ENCODE peak calls at places on chromosomes 5 and 9, in eight cellular contexts. O is left lung, G is stomach, H is body of pancreas, I is Peyer's patch, P is neural progenitor cell, Z is IMR-90, V is tibial artery. D is an unnamed sample.

GRCh38 chr5:151156732-151157402 is 712 bp downstream of the ANXA6 start:
- DNase-seq in O (no peak), G (no peak), H (peak), I (peak), P (peak), Z (peak), V (no peak), D (no peak)

GRCh38 chr9:87725356-87725899 is 491 bp upstream of the CTSL start:
- DNase-seq in O (no peak), G (no peak), H (no peak), I (no peak), P (peak), Z (peak), V (peak), D (no peak)

GRCh38 chr9:135550344-135550918 is 4.5 kb downstream of the OBP2A start:
- DNase-seq in O (no peak), G (no peak), H (no peak), I (no peak), P (no peak), Z (no peak), V (peak), D (no peak)

GRCh38 chr5:125408582-125409069 is 662.2 kb upstream of the ZNF608 start:
- DNase-seq in O (no peak), G (no peak), H (no peak), I (peak), P (no peak), Z (peak), V (no peak), D (no peak)

GRCh38 chr5:14039576-14039975 is 95.1 kb upstream of the DNAH5 start:
- DNase-seq in O (no peak), G (no peak), H (no peak), I (no peak), P (no peak), Z (peak), V (no peak), D (no peak)

GRCh38 chr5:10875201-10875768 is 114.3 kb upstream of the DAP start:
- DNase-seq in O (no peak), G (no peak), H (no peak), I (no peak), P (no peak), Z (peak), V (no peak), D (no peak)

GRCh38 chr5:6158974-6159863 is 219.1 kb downstream of the MED10 start:
- DNase-seq in O (no peak), G (no peak), H (no peak), I (no peak), P (no peak), Z (peak), V (no peak), D (no peak)

GRCh38 chr9:91775011-91775707 is 174.9 kb downstream of the ROR2 start:
- DNase-seq in O (no peak), G (peak), H (peak), I (peak), P (peak), Z (peak), V (no peak), D (no peak)

GRCh38 chr5:28399211-28399610 is 1360.8 kb upstream of the CDH9 start:
- DNase-seq in O (no peak), G (no peak), H (no peak), I (no peak), P (no peak), Z (no peak), V (no peak), D (no peak)

GRCh38 chr5:174398171-174398570 is 326.2 kb upstream of the MSX2 start:
- DNase-seq in O (no peak), G (no peak), H (no peak), I (no peak), P (no peak), Z (no peak), V (no peak), D (no peak)

GRCh38 chr9:123611228-123611627 is 255.2 kb downstream of the CRB2 start:
- DNase-seq in O (no peak), G (no peak), H (no peak), I (no peak), P (no peak), Z (peak), V (no peak), D (no peak)

GRCh38 chr9:115997923-115998322 is 155.7 kb upstream of the PAPPA start:
- DNase-seq in O (no peak), G (no peak), H (no peak), I (no peak), P (no peak), Z (peak), V (no peak), D (no peak)

GRCh38 chr5:157828949-157829639 is 29.9 kb downstream of the CLINT1 start:
- DNase-seq in O (no peak), G (no peak), H (no peak), I (no peak), P (peak), Z (no peak), V (no peak), D (no peak)

GRCh38 chr9:78031271-78031825 is at the start of gene GNAQ:
- DNase-seq in O (no peak), G (no peak), H (no peak), I (no peak), P (peak), Z (peak), V (peak), D (no peak)

GRCh38 chr9:123382659-123383511 is 26.9 kb downstream of the CRB2 start:
- DNase-seq in O (peak), G (no peak), H (no peak), I (no peak), P (no peak), Z (no peak), V (no peak), D (no peak)

GRCh38 chr9:3125602-3126392 is 281.9 kb upstream of the PUM3 start:
- DNase-seq in O (no peak), G (no peak), H (no peak), I (no peak), P (no peak), Z (no peak), V (no peak), D (no peak)

GRCh38 chr9:37620386-37620785 is 28.0 kb upstream of the TOMM5 start:
- DNase-seq in O (no peak), G (no peak), H (no peak), I (no peak), P (no peak), Z (no peak), V (no peak), D (no peak)

GRCh38 chr5:67591491-67591890 is 394.9 kb upstream of the CD180 start:
- DNase-seq in O (no peak), G (no peak), H (no peak), I (no peak), P (no peak), Z (no peak), V (no peak), D (no peak)

GRCh38 chr5:1388383-1388967 is 43.6 kb upstream of the CLPTM1L start:
- DNase-seq in O (no peak), G (no peak), H (no peak), I (no peak), P (no peak), Z (no peak), V (no peak), D (no peak)

GRCh38 chr5:52988335-52989024 is 672 bp upstream of the ITGA2 start:
- DNase-seq in O (no peak), G (no peak), H (no peak), I (no peak), P (no peak), Z (no peak), V (no peak), D (no peak)

GRCh38 chr5:62722360-62722759 is 143.7 kb downstream of the LRRC70 start:
- DNase-seq in O (no peak), G (no peak), H (no peak), I (no peak), P (no peak), Z (no peak), V (no peak), D (no peak)
- TF ChIP-seq CTCF in O (no peak), G (no peak), H (no peak), I (no peak), P (peak), Z (no peak), V (no peak), D (no peak)

GRCh38 chr5:179820127-179820482 is 600 bp upstream of the SQSTM1 start:
- DNase-seq in O (no peak), G (no peak), H (no peak), I (no peak), P (no peak), Z (no peak), V (no peak), D (no peak)

GRCh38 chr5:179818746-179819295 is 1.9 kb upstream of the SQSTM1 start:
- DNase-seq in O (peak), G (peak), H (peak), I (peak), P (peak), Z (peak), V (peak), D (peak)

GRCh38 chr5:179821298-179822058 is 773 bp downstream of the SQSTM1 start:
- DNase-seq in O (peak), G (peak), H (peak), I (peak), P (peak), Z (peak), V (peak), D (peak)

GRCh38 chr5:179820483-179821297 is at the start of gene SQSTM1:
- DNase-seq in O (peak), G (peak), H (peak), I (peak), P (peak), Z (peak), V (peak), D (peak)

GRCh38 chr5:179819296-179820126 is 1.2 kb upstream of the SQSTM1 start:
- DNase-seq in O (peak), G (peak), H (peak), I (peak), P (peak), Z (peak), V (peak), D (no peak)
- H3K4me3 ChIP-seq in O (peak), G (peak), H (no peak), I (peak), P (peak), Z (no peak), V (peak), D (peak)

GRCh38 chr5:134370306-134370870 is 981 bp upstream of the UBE2B start:
- DNase-seq in O (no peak), G (no peak), H (no peak), I (no peak), P (no peak), Z (no peak), V (no peak), D (no peak)

GRCh38 chr5:134370871-134371833 is at the start of gene UBE2B:
- DNase-seq in O (peak), G (peak), H (peak), I (peak), P (peak), Z (peak), V (peak), D (peak)

DNA sequence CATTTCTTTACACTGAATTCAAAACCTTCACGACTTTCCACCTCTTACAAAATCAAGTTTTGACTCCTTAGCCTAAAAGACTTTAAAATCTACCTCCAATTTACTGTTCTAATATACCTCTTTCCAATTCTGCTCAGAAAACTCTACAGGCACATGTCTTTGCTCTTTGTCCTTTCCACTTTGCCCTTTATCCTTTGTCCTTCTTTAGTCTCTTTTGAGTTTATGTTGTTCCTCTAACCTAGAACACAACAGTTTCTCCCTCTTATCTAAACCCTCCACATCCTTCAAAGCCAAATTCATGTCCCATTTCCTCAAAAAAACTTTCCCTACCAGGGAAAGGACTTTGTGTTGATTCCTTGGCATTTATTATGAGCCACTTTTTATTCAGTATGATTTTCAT is 1.4 kb downstream of the CDKL3 start:
- DNase-seq in O (no peak), G (no peak), H (no peak), I (no peak), P (no peak), Z (no peak), V (no peak), D (no peak)
- H3K27ac ChIP-seq in O (no peak), G (no peak), H (no peak), I (no peak), P (no peak), Z (no peak), V (no peak), D (no peak)

DNA sequence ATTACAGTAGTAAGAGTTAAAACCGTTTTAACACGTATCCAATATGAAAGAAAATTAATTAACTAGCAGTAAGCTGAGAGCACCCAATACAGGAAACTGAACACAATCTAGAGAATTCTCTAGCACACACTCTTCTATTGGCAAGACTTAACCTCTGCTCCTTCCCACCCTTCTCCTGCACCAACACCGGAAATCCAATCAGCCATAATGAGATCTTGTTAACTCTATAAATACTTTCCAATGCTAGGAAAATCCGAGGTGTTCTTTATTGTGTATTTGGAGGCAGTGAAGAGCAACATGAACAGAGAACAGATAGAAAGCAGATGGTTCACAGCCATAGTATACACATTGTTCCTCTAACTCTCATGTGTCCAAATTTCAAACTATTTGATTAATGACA is 591.7 kb downstream of the CETN3 start:
- DNase-seq in O (no peak), G (no peak), H (no peak), I (no peak), P (no peak), Z (no peak), V (no peak), D (no peak)
- TF ChIP-seq CTCF in O (no peak), G (no peak), H (no peak), I (no peak), P (no peak), Z (no peak), V (no peak), D (no peak)

GRCh38 chr5:141343953-141344463 is 379 bp downstream of the PCDHGA3 start:
- DNase-seq in O (no peak), G (no peak), H (no peak), I (no peak), P (no peak), Z (no peak), V (no peak), D (no peak)
- H3K4me3 ChIP-seq in O (no peak), G (peak), H (no peak), I (no peak), P (no peak), Z (peak), V (peak), D (peak)

GRCh38 chr9:69214939-69215338 is 40.9 kb downstream of the TJP2 start:
- DNase-seq in O (no peak), G (no peak), H (no peak), I (no peak), P (no peak), Z (no peak), V (no peak), D (no peak)
- H3K27ac ChIP-seq in O (no peak), G (no peak), H (no peak), I (no peak), P (no peak), Z (no peak), V (no peak), D (no peak)

D was measured in coronary artery.